ENCODE peak calls at places on chromosomes 13 and 19, in nine cellular contexts. One of them, this sample, is unnamed.

GRCh38 chr13:43009506-43009905 is 13.9 kb upstream of the DNAJC15 start:
- DNase-seq in brain microvascular endothelial cell: no peak
- DNase-seq in A549: no peak
- DNase-seq in tibial artery: no peak
- DNase-seq in fibroblast of pulmonary artery: peak
- DNase-seq in mucosa of descending colon: no peak
- DNase-seq in foreskin fibroblast: peak
- DNase-seq in AG04449: no peak
- DNase-seq in fibroblast of mammary gland: peak
- DNase-seq in this sample: peak

GRCh38 chr19:6414033-6414643 is 10.5 kb downstream of the KHSRP start:
- DNase-seq in brain microvascular endothelial cell: no peak
- DNase-seq in A549: no peak
- DNase-seq in tibial artery: no peak
- DNase-seq in fibroblast of pulmonary artery: no peak
- DNase-seq in mucosa of descending colon: no peak
- DNase-seq in foreskin fibroblast: no peak
- DNase-seq in AG04449: no peak
- DNase-seq in fibroblast of mammary gland: no peak
- DNase-seq in this sample: no peak

GRCh38 chr13:49421391-49421790 is 22.5 kb downstream of the CAB39L start:
- DNase-seq in brain microvascular endothelial cell: no peak
- DNase-seq in A549: peak
- DNase-seq in tibial artery: no peak
- DNase-seq in fibroblast of pulmonary artery: peak
- DNase-seq in mucosa of descending colon: no peak
- DNase-seq in foreskin fibroblast: no peak
- DNase-seq in AG04449: no peak
- DNase-seq in fibroblast of mammary gland: peak
- DNase-seq in this sample: peak

GRCh38 chr13:97191615-97192014 is 30.5 kb upstream of the MBNL2 start:
- DNase-seq in brain microvascular endothelial cell: no peak
- DNase-seq in A549: no peak
- DNase-seq in tibial artery: no peak
- DNase-seq in fibroblast of pulmonary artery: no peak
- DNase-seq in mucosa of descending colon: no peak
- DNase-seq in foreskin fibroblast: peak
- DNase-seq in AG04449: no peak
- DNase-seq in fibroblast of mammary gland: no peak
- DNase-seq in this sample: no peak

GRCh38 chr19:20964798-20965197 is 41.7 kb downstream of the ZNF85 start:
- DNase-seq in brain microvascular endothelial cell: no peak
- DNase-seq in A549: no peak
- DNase-seq in tibial artery: no peak
- DNase-seq in fibroblast of pulmonary artery: no peak
- DNase-seq in mucosa of descending colon: no peak
- DNase-seq in foreskin fibroblast: no peak
- DNase-seq in AG04449: no peak
- DNase-seq in fibroblast of mammary gland: no peak
- DNase-seq in this sample: no peak

GRCh38 chr19:46351241-46352041 is 4.6 kb downstream of the PPP5C start:
- DNase-seq in brain microvascular endothelial cell: peak
- DNase-seq in A549: peak
- DNase-seq in tibial artery: peak
- DNase-seq in fibroblast of pulmonary artery: peak
- DNase-seq in mucosa of descending colon: peak
- DNase-seq in foreskin fibroblast: peak
- DNase-seq in AG04449: no peak
- DNase-seq in fibroblast of mammary gland: peak
- DNase-seq in this sample: peak

GRCh38 chr13:98741741-98742435 is 10.6 kb downstream of the SLC15A1 start:
- DNase-seq in brain microvascular endothelial cell: no peak
- DNase-seq in A549: no peak
- DNase-seq in tibial artery: no peak
- DNase-seq in fibroblast of pulmonary artery: no peak
- DNase-seq in mucosa of descending colon: no peak
- DNase-seq in foreskin fibroblast: peak
- DNase-seq in AG04449: no peak
- DNase-seq in fibroblast of mammary gland: peak
- DNase-seq in this sample: no peak

GRCh38 chr13:30337061-30337601 is 29.8 kb upstream of the KATNAL1 start:
- DNase-seq in brain microvascular endothelial cell: no peak
- DNase-seq in A549: no peak
- DNase-seq in tibial artery: no peak
- DNase-seq in fibroblast of pulmonary artery: no peak
- DNase-seq in mucosa of descending colon: no peak
- DNase-seq in foreskin fibroblast: no peak
- DNase-seq in AG04449: no peak
- DNase-seq in fibroblast of mammary gland: no peak
- DNase-seq in this sample: no peak

GRCh38 chr19:35329323-35329722 is 336 bp downstream of the CD22 start:
- DNase-seq in brain microvascular endothelial cell: no peak
- DNase-seq in A549: no peak
- DNase-seq in tibial artery: no peak
- DNase-seq in fibroblast of pulmonary artery: no peak
- DNase-seq in mucosa of descending colon: no peak
- DNase-seq in foreskin fibroblast: no peak
- DNase-seq in AG04449: no peak
- DNase-seq in fibroblast of mammary gland: no peak
- DNase-seq in this sample: no peak

GRCh38 chr19:35328851-35329285 is at the start of gene CD22:
- DNase-seq in brain microvascular endothelial cell: no peak
- DNase-seq in A549: no peak
- DNase-seq in tibial artery: no peak
- DNase-seq in fibroblast of pulmonary artery: no peak
- DNase-seq in mucosa of descending colon: no peak
- DNase-seq in foreskin fibroblast: no peak
- DNase-seq in AG04449: no peak
- DNase-seq in fibroblast of mammary gland: no peak
- DNase-seq in this sample: no peak

GRCh38 chr19:35330475-35330874 is 1.5 kb downstream of the CD22 start:
- DNase-seq in brain microvascular endothelial cell: no peak
- DNase-seq in A549: no peak
- DNase-seq in tibial artery: no peak
- DNase-seq in fibroblast of pulmonary artery: no peak
- DNase-seq in mucosa of descending colon: no peak
- DNase-seq in foreskin fibroblast: no peak
- DNase-seq in AG04449: no peak
- DNase-seq in fibroblast of mammary gland: no peak
- DNase-seq in this sample: no peak

GRCh38 chr19:35331551-35332214 is 2.7 kb downstream of the CD22 start:
- DNase-seq in brain microvascular endothelial cell: no peak
- DNase-seq in A549: no peak
- DNase-seq in tibial artery: no peak
- DNase-seq in fibroblast of pulmonary artery: no peak
- DNase-seq in mucosa of descending colon: no peak
- DNase-seq in foreskin fibroblast: no peak
- DNase-seq in AG04449: no peak
- DNase-seq in fibroblast of mammary gland: no peak
- DNase-seq in this sample: no peak

GRCh38 chr19:35327642-35328041 is 1.3 kb upstream of the CD22 start:
- DNase-seq in brain microvascular endothelial cell: no peak
- DNase-seq in A549: peak
- DNase-seq in tibial artery: no peak
- DNase-seq in fibroblast of pulmonary artery: no peak
- DNase-seq in mucosa of descending colon: no peak
- DNase-seq in foreskin fibroblast: no peak
- DNase-seq in AG04449: no peak
- DNase-seq in fibroblast of mammary gland: no peak
- DNase-seq in this sample: no peak
- TF ChIP-seq CTCF in brain microvascular endothelial cell: peak
- TF ChIP-seq CTCF in A549: peak
- TF ChIP-seq CTCF in tibial artery: no peak
- TF ChIP-seq CTCF in fibroblast of pulmonary artery: peak
- TF ChIP-seq CTCF in mucosa of descending colon: no peak
- TF ChIP-seq CTCF in foreskin fibroblast: peak
- TF ChIP-seq CTCF in AG04449: no peak
- TF ChIP-seq CTCF in fibroblast of mammary gland: peak
- TF ChIP-seq CTCF in this sample: peak

GRCh38 chr19:2863818-2864217 is 3.3 kb upstream of the ZNF556 start:
- DNase-seq in brain microvascular endothelial cell: no peak
- DNase-seq in A549: no peak
- DNase-seq in tibial artery: no peak
- DNase-seq in fibroblast of pulmonary artery: no peak
- DNase-seq in mucosa of descending colon: no peak
- DNase-seq in foreskin fibroblast: no peak
- DNase-seq in AG04449: no peak
- DNase-seq in fibroblast of mammary gland: no peak
- DNase-seq in this sample: no peak

GRCh38 chr19:2866495-2867024 is 575 bp upstream of the ZNF556 start:
- DNase-seq in brain microvascular endothelial cell: no peak
- DNase-seq in A549: no peak
- DNase-seq in tibial artery: no peak
- DNase-seq in fibroblast of pulmonary artery: no peak
- DNase-seq in mucosa of descending colon: no peak
- DNase-seq in foreskin fibroblast: no peak
- DNase-seq in AG04449: no peak
- DNase-seq in fibroblast of mammary gland: no peak
- DNase-seq in this sample: no peak

GRCh38 chr19:2869618-2870017 is 2.5 kb downstream of the ZNF556 start:
- DNase-seq in brain microvascular endothelial cell: no peak
- DNase-seq in A549: no peak
- DNase-seq in tibial artery: no peak
- DNase-seq in fibroblast of pulmonary artery: no peak
- DNase-seq in mucosa of descending colon: no peak
- DNase-seq in foreskin fibroblast: no peak
- DNase-seq in AG04449: no peak
- DNase-seq in fibroblast of mammary gland: no peak
- DNase-seq in this sample: no peak

GRCh38 chr19:2865334-2866221 is 1.6 kb upstream of the ZNF556 start:
- DNase-seq in brain microvascular endothelial cell: no peak
- DNase-seq in A549: no peak
- DNase-seq in tibial artery: no peak
- DNase-seq in fibroblast of pulmonary artery: no peak
- DNase-seq in mucosa of descending colon: no peak
- DNase-seq in foreskin fibroblast: no peak
- DNase-seq in AG04449: no peak
- DNase-seq in fibroblast of mammary gland: no peak
- DNase-seq in this sample: no peak

GRCh38 chr19:2867025-2867991 is at the start of gene ZNF556:
- DNase-seq in brain microvascular endothelial cell: no peak
- DNase-seq in A549: peak
- DNase-seq in tibial artery: no peak
- DNase-seq in fibroblast of pulmonary artery: no peak
- DNase-seq in mucosa of descending colon: no peak
- DNase-seq in foreskin fibroblast: no peak
- DNase-seq in AG04449: no peak
- DNase-seq in fibroblast of mammary gland: peak
- DNase-seq in this sample: peak
- H3K4me3 ChIP-seq in brain microvascular endothelial cell: no peak
- H3K4me3 ChIP-seq in A549: no peak
- H3K4me3 ChIP-seq in tibial artery: no peak
- H3K4me3 ChIP-seq in fibroblast of pulmonary artery: no peak
- H3K4me3 ChIP-seq in mucosa of descending colon: no peak
- H3K4me3 ChIP-seq in foreskin fibroblast: no peak
- H3K4me3 ChIP-seq in AG04449: no peak
- H3K4me3 ChIP-seq in fibroblast of mammary gland: peak
- H3K4me3 ChIP-seq in this sample: peak

GRCh38 chr19:18320865-18321728 is 1.8 kb downstream of the LSM4 start:
- DNase-seq in brain microvascular endothelial cell: no peak
- DNase-seq in A549: no peak
- DNase-seq in tibial artery: no peak
- DNase-seq in fibroblast of pulmonary artery: no peak
- DNase-seq in mucosa of descending colon: peak
- DNase-seq in foreskin fibroblast: no peak
- DNase-seq in AG04449: no peak
- DNase-seq in fibroblast of mammary gland: no peak
- DNase-seq in this sample: no peak

GRCh38 chr19:18319591-18320135 is 3.2 kb downstream of the LSM4 start:
- DNase-seq in brain microvascular endothelial cell: no peak
- DNase-seq in A549: no peak
- DNase-seq in tibial artery: no peak
- DNase-seq in fibroblast of pulmonary artery: no peak
- DNase-seq in mucosa of descending colon: peak
- DNase-seq in foreskin fibroblast: no peak
- DNase-seq in AG04449: no peak
- DNase-seq in fibroblast of mammary gland: no peak
- DNase-seq in this sample: no peak

GRCh38 chr19:18322318-18322758 is 538 bp downstream of the LSM4 start:
- DNase-seq in brain microvascular endothelial cell: peak
- DNase-seq in A549: peak
- DNase-seq in tibial artery: peak
- DNase-seq in fibroblast of pulmonary artery: peak
- DNase-seq in mucosa of descending colon: peak
- DNase-seq in foreskin fibroblast: peak
- DNase-seq in AG04449: no peak
- DNase-seq in fibroblast of mammary gland: peak
- DNase-seq in this sample: peak

GRCh38 chr19:18321729-18322091 is 1.2 kb downstream of the LSM4 start:
- DNase-seq in brain microvascular endothelial cell: no peak
- DNase-seq in A549: no peak
- DNase-seq in tibial artery: no peak
- DNase-seq in fibroblast of pulmonary artery: peak
- DNase-seq in mucosa of descending colon: no peak
- DNase-seq in foreskin fibroblast: no peak
- DNase-seq in AG04449: no peak
- DNase-seq in fibroblast of mammary gland: peak
- DNase-seq in this sample: no peak

DNA sequence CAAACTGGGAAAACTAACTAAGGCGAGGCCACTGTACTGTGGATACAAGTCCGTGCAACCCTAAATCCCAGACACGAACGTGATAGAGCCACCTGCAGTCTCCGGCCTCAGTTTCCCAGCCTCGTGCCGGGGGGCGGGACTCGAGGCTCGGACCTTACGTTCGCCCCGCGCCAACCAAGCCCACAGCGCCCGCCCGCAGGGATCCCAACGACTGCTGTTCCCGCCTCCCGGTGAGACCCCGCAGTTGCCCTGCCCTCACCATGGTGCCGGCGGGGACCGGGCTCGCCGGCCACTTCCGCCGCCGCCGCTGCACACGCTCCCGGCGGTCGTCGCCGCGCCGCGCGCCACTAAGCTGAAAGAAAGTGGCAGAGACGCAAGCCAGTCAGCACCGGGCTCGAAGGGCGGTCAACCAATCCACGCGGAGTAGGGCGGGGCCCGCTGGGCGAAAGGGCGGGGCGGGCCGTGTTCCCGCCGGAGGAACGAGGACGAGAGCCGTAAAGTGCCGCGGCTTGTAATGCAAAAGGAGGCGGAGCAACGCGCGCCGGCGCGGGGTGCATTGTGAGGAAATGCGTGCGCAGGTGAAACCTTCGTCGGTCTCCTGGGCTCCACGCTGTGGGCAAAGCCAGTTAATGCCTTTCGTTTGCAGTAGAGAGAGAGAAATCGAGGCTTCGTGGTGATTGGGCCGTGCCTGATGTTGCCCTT is at the start of gene LSM4:
- DNase-seq in brain microvascular endothelial cell: peak
- DNase-seq in A549: peak
- DNase-seq in tibial artery: peak
- DNase-seq in fibroblast of pulmonary artery: peak
- DNase-seq in mucosa of descending colon: peak
- DNase-seq in foreskin fibroblast: peak
- DNase-seq in AG04449: peak
- DNase-seq in fibroblast of mammary gland: peak
- DNase-seq in this sample: peak
- TF ChIP-seq CTCF in brain microvascular endothelial cell: peak
- TF ChIP-seq CTCF in A549: no peak
- TF ChIP-seq CTCF in tibial artery: no peak
- TF ChIP-seq CTCF in fibroblast of pulmonary artery: peak
- TF ChIP-seq CTCF in mucosa of descending colon: peak
- TF ChIP-seq CTCF in foreskin fibroblast: no peak
- TF ChIP-seq CTCF in AG04449: peak
- TF ChIP-seq CTCF in fibroblast of mammary gland: peak
- TF ChIP-seq CTCF in this sample: peak

DNA sequence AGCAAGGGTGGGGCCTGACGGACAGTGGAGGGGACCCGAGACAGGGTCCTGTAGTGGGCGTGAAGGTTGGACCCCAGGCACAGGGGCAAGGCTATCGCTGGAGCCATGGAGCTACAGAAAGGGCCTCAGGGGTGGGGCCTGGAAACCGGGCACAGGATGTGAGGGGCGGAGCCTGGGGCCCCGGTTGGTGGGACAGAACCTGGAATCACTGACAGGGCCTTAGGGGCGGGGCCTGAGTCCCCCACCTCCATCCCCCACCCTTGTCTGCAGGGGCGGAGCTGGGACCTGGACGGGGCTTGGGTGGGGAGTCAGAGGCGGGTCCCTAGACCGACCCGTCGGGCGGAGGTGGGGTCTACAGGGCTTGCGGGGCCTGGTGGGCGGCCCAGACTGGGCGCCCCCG is 26.0 kb downstream of the DCAF15 start:
- DNase-seq in brain microvascular endothelial cell: no peak
- DNase-seq in A549: no peak
- DNase-seq in tibial artery: peak
- DNase-seq in fibroblast of pulmonary artery: peak
- DNase-seq in mucosa of descending colon: peak
- DNase-seq in foreskin fibroblast: peak
- DNase-seq in AG04449: no peak
- DNase-seq in fibroblast of mammary gland: peak
- DNase-seq in this sample: peak
- H3K4me3 ChIP-seq in brain microvascular endothelial cell: no peak
- H3K4me3 ChIP-seq in A549: no peak
- H3K4me3 ChIP-seq in tibial artery: peak
- H3K4me3 ChIP-seq in fibroblast of pulmonary artery: no peak
- H3K4me3 ChIP-seq in mucosa of descending colon: no peak
- H3K4me3 ChIP-seq in foreskin fibroblast: no peak
- H3K4me3 ChIP-seq in AG04449: no peak
- H3K4me3 ChIP-seq in fibroblast of mammary gland: no peak
- H3K4me3 ChIP-seq in this sample: no peak